ENCODE peak calls at places on chromosomes 12 and 14, in five cellular contexts. Q, E, R, T and U are unnamed samples.

GRCh38 chr12:62301080-62301798 is 41.0 kb downstream of the USP15 start:
- DNase-seq in Q (no peak), E (no peak), R (no peak), T (no peak), U (no peak)

GRCh38 chr14:94120667-94121335 is 8.6 kb downstream of the IFI27L2 start:
- DNase-seq in Q (no peak), E (peak), R (peak), T (peak), U (no peak)

GRCh38 chr14:57747036-57747435 is 118.9 kb downstream of the SLC35F4 start:
- DNase-seq in Q (no peak), E (peak), R (no peak), T (no peak), U (no peak)

GRCh38 chr14:97267509-97267908 is 470.3 kb downstream of the VRK1 start:
- DNase-seq in Q (no peak), E (no peak), R (peak), T (no peak), U (no peak)

GRCh38 chr14:102451064-102451352 is 58.6 kb downstream of the ANKRD9 start:
- DNase-seq in Q (no peak), E (no peak), R (no peak), T (no peak), U (no peak)

GRCh38 chr12:6358886-6359285 is 16.5 kb downstream of the SCNN1A start:
- DNase-seq in Q (no peak), E (no peak), R (no peak), T (no peak), U (no peak)

GRCh38 chr12:121038861-121039654 is at the start of gene OASL:
- DNase-seq in Q (peak), E (no peak), R (no peak), T (peak), U (no peak)

GRCh38 chr14:70988452-70988851 is 81.2 kb downstream of the PCNX1 start:
- DNase-seq in Q (no peak), E (no peak), R (no peak), T (no peak), U (no peak)

GRCh38 chr12:22722081-22722480 is 97.1 kb downstream of the ETNK1 start:
- DNase-seq in Q (no peak), E (peak), R (no peak), T (no peak), U (no peak)

GRCh38 chr12:132324173-132324572 is 5.2 kb downstream of the GALNT9 start:
- DNase-seq in Q (no peak), E (no peak), R (no peak), T (no peak), U (no peak)

GRCh38 chr14:22549981-22550670 is 38.9 kb downstream of the DAD1 start:
- DNase-seq in Q (no peak), E (no peak), R (peak), T (no peak), U (no peak)

GRCh38 chr12:49587174-49587908 is 18.1 kb downstream of the FAM186B start:
- DNase-seq in Q (no peak), E (no peak), R (no peak), T (no peak), U (no peak)

GRCh38 chr12:8697120-8697475 is 693 bp upstream of the RIMKLB start:
- DNase-seq in Q (no peak), E (no peak), R (peak), T (no peak), U (no peak)

GRCh38 chr14:59871166-59871495 is 555 bp upstream of the RTN1 start:
- DNase-seq in Q (no peak), E (no peak), R (no peak), T (no peak), U (no peak)

GRCh38 chr12:27869567-27869966 is 89.5 kb upstream of the MANSC4 start:
- DNase-seq in Q (no peak), E (no peak), R (no peak), T (no peak), U (no peak)

GRCh38 chr14:92033912-92034687 is 5.8 kb downstream of the TRIP11 start:
- DNase-seq in Q (no peak), E (no peak), R (no peak), T (no peak), U (no peak)

GRCh38 chr12:80662586-80662985 is 44.8 kb upstream of the MYF6 start:
- DNase-seq in Q (no peak), E (no peak), R (no peak), T (no peak), U (no peak)

GRCh38 chr12:130334937-130335336 is 2.8 kb upstream of the PIWIL1 start:
- DNase-seq in Q (no peak), E (no peak), R (no peak), T (no peak), U (no peak)

GRCh38 chr14:61526405-61527312 is 168.7 kb upstream of the HIF1A start:
- DNase-seq in Q (no peak), E (no peak), R (no peak), T (no peak), U (no peak)

GRCh38 chr12:52007158-52007921 is 594 bp downstream of the TAMALIN start:
- DNase-seq in Q (peak), E (no peak), R (no peak), T (no peak), U (no peak)